ENCODE peak calls at places on chromosomes 1 and 21, in four cellular contexts. O, V, R and Q are unnamed samples.

GRCh38 chr21:41681336-41681801 is 85.5 kb downstream of the RIPK4 start:
- DNase-seq in O (no peak), V (no peak), R (no peak), Q (no peak)

GRCh38 chr1:212608956-212609700 is 567 bp downstream of the ATF3 start:
- DNase-seq in O (no peak), V (peak), R (peak), Q (peak)

GRCh38 chr1:19557609-19558051 is 72.3 kb upstream of the CAPZB start:
- DNase-seq in O (peak), V (no peak), R (no peak), Q (no peak)

GRCh38 chr1:3712573-3713535 is 39.4 kb upstream of the CCDC27 start:
- DNase-seq in O (no peak), V (no peak), R (no peak), Q (no peak)

GRCh38 chr1:31548518-31548898 is 27.8 kb upstream of the TINAGL1 start:
- DNase-seq in O (peak), V (no peak), R (no peak), Q (peak)

GRCh38 chr1:200753650-200754198 is 15.0 kb downstream of the CAMSAP2 start:
- DNase-seq in O (no peak), V (no peak), R (no peak), Q (no peak)

GRCh38 chr1:117365350-117366280 is 1.6 kb upstream of the MAN1A2 start:
- DNase-seq in O (peak), V (no peak), R (no peak), Q (no peak)

GRCh38 chr1:149942207-149942606 is 5.5 kb upstream of the MTMR11 start:
- DNase-seq in O (peak), V (peak), R (peak), Q (peak)

GRCh38 chr1:40363721-40364120 is 9.8 kb upstream of the SMAP2 start:
- DNase-seq in O (no peak), V (no peak), R (no peak), Q (no peak)

GRCh38 chr1:185318431-185319151 is 1.5 kb upstream of the IVNS1ABP start:
- DNase-seq in O (no peak), V (no peak), R (no peak), Q (peak)

GRCh38 chr1:17573518-17574041 is 34.1 kb downstream of the ARHGEF10L start:
- DNase-seq in O (no peak), V (no peak), R (peak), Q (no peak)

GRCh38 chr1:162954824-162955223 is 93.8 kb upstream of the CCDC190 start:
- DNase-seq in O (peak), V (no peak), R (no peak), Q (no peak)

GRCh38 chr1:184691719-184692324 is 62.8 kb downstream of the EDEM3 start:
- DNase-seq in O (peak), V (peak), R (peak), Q (no peak)

GRCh38 chr1:216929870-216930582 is 206.8 kb upstream of the ESRRG start:
- DNase-seq in O (peak), V (no peak), R (no peak), Q (no peak)
- TF ChIP-seq MAZ in O (no peak), V (no peak), R (no peak), Q (no peak)

GRCh38 chr21:37241426-37241825 is 25.7 kb downstream of the VPS26C start:
- DNase-seq in O (no peak), V (no peak), R (no peak), Q (no peak)
- TF ChIP-seq MAZ in O (no peak), V (no peak), R (no peak), Q (no peak)

DNA sequence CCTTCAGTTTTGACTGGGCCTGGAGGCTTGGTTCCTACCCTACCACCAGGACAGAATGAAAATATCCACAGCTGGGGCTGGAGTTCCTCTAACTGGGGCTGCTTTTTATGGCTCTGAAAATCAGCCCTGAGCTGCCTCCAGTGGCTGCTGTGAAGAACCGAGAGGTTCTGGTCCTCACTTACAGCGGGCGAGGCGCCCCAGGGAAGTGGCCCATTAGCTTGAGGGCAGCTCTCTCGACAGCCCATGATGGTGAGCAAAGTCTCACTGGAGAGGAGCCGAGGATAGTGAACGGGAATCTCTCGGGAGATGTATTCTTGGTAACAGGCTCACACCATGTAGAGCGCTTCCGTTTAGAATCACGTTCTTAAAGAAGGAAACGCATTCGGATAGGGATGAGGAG is 459.7 kb downstream of the KIF26B start:
- DNase-seq in O (no peak), V (no peak), R (no peak), Q (no peak)
- TF ChIP-seq MAZ in O (no peak), V (no peak), R (no peak), Q (no peak)

GRCh38 chr21:14533555-14534400 is 12.3 kb downstream of the SAMSN1 start:
- DNase-seq in O (no peak), V (peak), R (no peak), Q (peak)
- TF ChIP-seq MAZ in O (no peak), V (no peak), R (no peak), Q (no peak)

DNA sequence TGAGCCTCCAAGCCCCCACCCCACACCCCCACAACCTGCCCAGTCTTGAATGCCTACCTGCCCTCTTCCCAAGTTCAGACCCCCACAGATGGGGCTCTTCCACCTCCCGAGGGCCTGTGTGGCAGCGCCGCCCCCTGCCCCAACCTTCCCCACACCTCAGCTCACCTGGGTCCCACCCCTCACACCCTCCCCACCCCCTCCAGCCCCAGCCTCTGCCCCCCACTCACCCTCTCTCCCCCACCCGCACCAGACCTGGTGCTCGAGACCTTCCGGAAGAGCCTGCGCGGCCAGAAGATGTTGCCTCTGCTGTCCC is 9.2 kb downstream of the TNFRSF18 start:
- DNase-seq in O (no peak), V (no peak), R (no peak), Q (no peak)
- TF ChIP-seq MAZ in O (no peak), V (no peak), R (no peak), Q (no peak)

DNA sequence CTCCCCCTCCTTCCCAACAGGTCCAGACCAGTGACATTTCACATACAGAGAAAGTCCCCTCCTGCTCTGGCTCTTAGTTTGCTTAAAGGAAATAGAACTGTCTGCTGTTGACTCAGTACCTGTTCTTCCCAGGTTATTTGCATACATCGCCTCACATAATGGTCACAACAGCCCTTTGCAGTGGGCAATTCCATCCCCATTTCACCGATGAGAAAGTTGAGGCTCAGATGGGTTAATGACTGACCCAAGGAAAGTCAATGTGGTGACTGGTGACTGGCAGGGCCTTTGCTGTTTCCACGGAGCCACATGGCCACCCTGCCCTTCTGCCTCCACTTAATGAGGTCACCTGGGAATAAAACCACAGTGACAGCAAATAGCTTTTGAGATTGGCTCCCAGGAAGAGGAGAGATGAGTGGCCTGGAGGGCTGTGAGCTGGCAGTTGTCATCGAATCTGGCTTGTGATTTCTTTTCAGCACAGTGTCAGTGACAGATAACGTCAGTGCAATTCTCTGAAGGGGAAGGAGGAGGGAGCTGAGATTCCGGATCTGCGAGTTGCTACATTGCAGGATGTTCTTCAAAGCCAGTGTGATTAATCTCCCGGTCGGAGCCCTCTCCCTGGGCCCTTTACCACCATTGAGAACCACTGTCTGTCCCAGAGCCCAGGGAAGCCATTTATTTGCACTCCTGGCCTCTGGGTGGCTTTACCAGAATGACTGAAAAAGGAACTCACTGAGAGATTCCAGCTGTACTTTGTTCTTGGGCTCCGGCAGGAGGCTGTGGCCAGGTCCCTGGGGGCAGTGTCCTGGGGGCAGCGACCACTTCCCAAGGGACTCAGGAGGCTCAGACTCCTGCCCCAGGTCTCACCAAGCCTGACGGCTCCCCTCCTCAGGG is 117.1 kb downstream of the CNIH3 start:
- DNase-seq in O (peak), V (no peak), R (peak), Q (peak)
- TF ChIP-seq MAZ in O (no peak), V (no peak), R (no peak), Q (no peak)